ENCODE peak calls at places on chromosomes 16 and 17, in five cellular contexts. One of them, this sample, is unnamed.

GRCh38 chr17:73972901-73973300 is 230.6 kb upstream of the RPL38 start:
- DNase-seq in neural progenitor cell: no peak
- DNase-seq in PC-3: no peak
- DNase-seq in keratinocyte: no peak
- DNase-seq in fibroblast of lung: no peak
- DNase-seq in this sample: no peak

GRCh38 chr16:76294691-76295214 is 17.6 kb downstream of the CNTNAP4 start:
- DNase-seq in neural progenitor cell: no peak
- DNase-seq in PC-3: no peak
- DNase-seq in keratinocyte: no peak
- DNase-seq in fibroblast of lung: no peak
- DNase-seq in this sample: no peak

GRCh38 chr17:82175951-82176350 is 36.7 kb downstream of the CCDC57 start:
- DNase-seq in neural progenitor cell: no peak
- DNase-seq in PC-3: no peak
- DNase-seq in keratinocyte: no peak
- DNase-seq in fibroblast of lung: no peak
- DNase-seq in this sample: no peak

GRCh38 chr17:61129876-61130275 is 269.8 kb upstream of the TBX2 start:
- DNase-seq in neural progenitor cell: no peak
- DNase-seq in PC-3: no peak
- DNase-seq in keratinocyte: no peak
- DNase-seq in fibroblast of lung: no peak
- DNase-seq in this sample: no peak

GRCh38 chr17:27593857-27594255 is 37.1 kb upstream of the LGALS9 start:
- DNase-seq in neural progenitor cell: no peak
- DNase-seq in PC-3: no peak
- DNase-seq in keratinocyte: no peak
- DNase-seq in fibroblast of lung: no peak
- DNase-seq in this sample: no peak

GRCh38 chr16:81585785-81586184 is 141.2 kb downstream of the CMIP start:
- DNase-seq in neural progenitor cell: peak
- DNase-seq in PC-3: peak
- DNase-seq in keratinocyte: no peak
- DNase-seq in fibroblast of lung: no peak
- DNase-seq in this sample: no peak

GRCh38 chr16:86026136-86026905 is 127.4 kb downstream of the IRF8 start:
- DNase-seq in neural progenitor cell: no peak
- DNase-seq in PC-3: no peak
- DNase-seq in keratinocyte: no peak
- DNase-seq in fibroblast of lung: no peak
- DNase-seq in this sample: no peak

GRCh38 chr16:72873853-72874252 is 174.1 kb downstream of the ZFHX3 start:
- DNase-seq in neural progenitor cell: no peak
- DNase-seq in PC-3: no peak
- DNase-seq in keratinocyte: no peak
- DNase-seq in fibroblast of lung: no peak
- DNase-seq in this sample: no peak

GRCh38 chr16:57355898-57356414 is 2.6 kb upstream of the CCL22 start:
- DNase-seq in neural progenitor cell: no peak
- DNase-seq in PC-3: no peak
- DNase-seq in keratinocyte: no peak
- DNase-seq in fibroblast of lung: no peak
- DNase-seq in this sample: no peak

GRCh38 chr17:7720125-7720524 is 2.6 kb downstream of the DNAH2 start:
- DNase-seq in neural progenitor cell: no peak
- DNase-seq in PC-3: no peak
- DNase-seq in keratinocyte: no peak
- DNase-seq in fibroblast of lung: no peak
- DNase-seq in this sample: no peak

GRCh38 chr17:7931709-7932482 is at the start of the genes CNTROB and TRAPPC1:
- DNase-seq in neural progenitor cell: peak
- DNase-seq in PC-3: peak
- DNase-seq in keratinocyte: peak
- DNase-seq in fibroblast of lung: peak
- DNase-seq in this sample: peak

GRCh38 chr16:48054881-48055601 is 100.8 kb downstream of the ABCC12 start:
- DNase-seq in neural progenitor cell: peak
- DNase-seq in PC-3: peak
- DNase-seq in keratinocyte: no peak
- DNase-seq in fibroblast of lung: peak
- DNase-seq in this sample: no peak

GRCh38 chr16:54048994-54049929 is 237.3 kb downstream of the IRX3 start:
- DNase-seq in neural progenitor cell: peak
- DNase-seq in PC-3: no peak
- DNase-seq in keratinocyte: no peak
- DNase-seq in fibroblast of lung: no peak
- DNase-seq in this sample: no peak

GRCh38 chr16:29029168-29029994 is 44.5 kb downstream of the LAT start:
- DNase-seq in neural progenitor cell: peak
- DNase-seq in PC-3: peak
- DNase-seq in keratinocyte: no peak
- DNase-seq in fibroblast of lung: peak
- DNase-seq in this sample: peak

GRCh38 chr16:84461029-84461415 is 43.4 kb downstream of the MEAK7 start:
- DNase-seq in neural progenitor cell: no peak
- DNase-seq in PC-3: no peak
- DNase-seq in keratinocyte: no peak
- DNase-seq in fibroblast of lung: no peak
- DNase-seq in this sample: no peak

GRCh38 chr17:250487-251300 is 69.2 kb upstream of the DOC2B start:
- DNase-seq in neural progenitor cell: no peak
- DNase-seq in PC-3: no peak
- DNase-seq in keratinocyte: no peak
- DNase-seq in fibroblast of lung: no peak
- DNase-seq in this sample: no peak

GRCh38 chr16:79001156-79001997 is 599.2 kb downstream of the MAF start:
- DNase-seq in neural progenitor cell: peak
- DNase-seq in PC-3: no peak
- DNase-seq in keratinocyte: no peak
- DNase-seq in fibroblast of lung: no peak
- DNase-seq in this sample: no peak

GRCh38 chr16:27993587-27993986 is 69.9 kb downstream of the GSG1L start:
- DNase-seq in neural progenitor cell: no peak
- DNase-seq in PC-3: no peak
- DNase-seq in keratinocyte: no peak
- DNase-seq in fibroblast of lung: no peak
- DNase-seq in this sample: no peak

GRCh38 chr17:82876149-82876548 is 36.3 kb upstream of the ZNF750 start:
- DNase-seq in neural progenitor cell: no peak
- DNase-seq in PC-3: no peak
- DNase-seq in keratinocyte: peak
- DNase-seq in fibroblast of lung: peak
- DNase-seq in this sample: no peak

GRCh38 chr16:2471653-2472487 is 773 bp downstream of the NTN3 start:
- DNase-seq in neural progenitor cell: peak
- DNase-seq in PC-3: no peak
- DNase-seq in keratinocyte: no peak
- DNase-seq in fibroblast of lung: no peak
- DNase-seq in this sample: no peak
- TF ChIP-seq EZH2 in neural progenitor cell: no peak
- TF ChIP-seq EZH2 in PC-3: no peak
- TF ChIP-seq EZH2 in keratinocyte: peak
- TF ChIP-seq EZH2 in fibroblast of lung: no peak
- TF ChIP-seq EZH2 in this sample: no peak

DNA sequence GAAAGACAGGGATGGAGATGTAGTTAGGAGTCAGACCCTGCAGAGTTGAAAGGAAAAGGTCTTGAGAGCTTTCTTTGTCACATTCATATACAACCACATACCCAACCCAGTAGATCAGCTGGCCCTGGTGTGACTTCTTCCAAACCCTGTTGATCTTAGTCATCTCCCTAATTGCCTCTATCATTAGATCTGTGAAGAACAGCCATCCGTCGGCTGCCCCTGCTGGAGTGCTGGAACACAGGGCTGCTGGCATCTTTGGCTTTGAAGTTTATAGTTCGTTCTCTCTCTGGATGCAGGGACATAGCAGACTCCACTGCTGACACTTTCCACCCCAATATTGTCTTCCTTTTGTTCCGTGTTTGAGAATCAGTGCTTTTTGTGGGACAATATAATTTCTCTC is 10.4 kb upstream of the SMG8 start:
- DNase-seq in neural progenitor cell: no peak
- DNase-seq in PC-3: no peak
- DNase-seq in keratinocyte: no peak
- DNase-seq in fibroblast of lung: no peak
- DNase-seq in this sample: no peak
- H3K9ac ChIP-seq in neural progenitor cell: no peak
- H3K9ac ChIP-seq in PC-3: no peak
- H3K9ac ChIP-seq in keratinocyte: no peak
- H3K9ac ChIP-seq in fibroblast of lung: no peak
- H3K9ac ChIP-seq in this sample: no peak

DNA sequence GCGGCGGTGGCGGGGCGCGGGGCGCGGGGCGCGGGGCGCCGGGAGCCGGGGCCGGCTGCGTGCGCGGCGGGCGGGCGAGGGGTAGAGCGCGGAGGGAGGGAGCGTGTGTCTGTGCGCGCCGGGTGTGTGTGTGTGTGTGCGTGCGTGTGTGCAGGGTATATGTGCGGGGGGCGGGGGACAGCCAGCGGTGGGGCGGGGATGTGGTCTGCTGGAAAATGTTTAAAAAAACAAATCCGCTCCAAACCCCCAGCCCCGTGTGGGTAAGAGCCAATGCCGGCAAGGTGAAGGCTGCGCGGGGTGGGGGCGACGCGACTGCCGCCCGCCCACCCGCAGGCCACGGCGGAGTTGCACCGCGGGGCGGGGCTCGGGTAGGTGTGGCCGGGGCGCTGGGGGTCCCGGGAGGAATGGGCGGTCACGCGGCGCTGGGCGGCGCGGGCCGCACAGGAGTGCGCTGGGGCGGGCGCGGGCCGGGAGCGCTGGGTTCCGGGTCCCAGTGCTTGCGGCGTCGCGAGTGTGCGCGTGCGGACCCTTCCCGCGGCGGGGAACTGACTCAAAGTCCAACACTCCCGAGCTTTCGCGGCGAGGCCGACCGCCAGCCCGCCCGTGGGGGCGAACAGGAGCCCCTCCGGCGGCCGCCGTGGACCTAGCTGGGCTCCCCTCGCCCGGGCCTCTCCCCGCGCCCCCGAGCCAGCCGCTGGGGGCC is at the start of gene CYGB:
- DNase-seq in neural progenitor cell: peak
- DNase-seq in PC-3: no peak
- DNase-seq in keratinocyte: no peak
- DNase-seq in fibroblast of lung: no peak
- DNase-seq in this sample: no peak
- TF ChIP-seq EZH2 in neural progenitor cell: peak
- TF ChIP-seq EZH2 in PC-3: no peak
- TF ChIP-seq EZH2 in keratinocyte: peak
- TF ChIP-seq EZH2 in fibroblast of lung: peak
- TF ChIP-seq EZH2 in this sample: no peak

GRCh38 chr17:37391146-37391545 is 15.4 kb downstream of the C17orf78 start:
- DNase-seq in neural progenitor cell: no peak
- DNase-seq in PC-3: no peak
- DNase-seq in keratinocyte: no peak
- DNase-seq in fibroblast of lung: peak
- DNase-seq in this sample: no peak

GRCh38 chr17:37385439-37385990 is 9.7 kb downstream of the C17orf78 start:
- DNase-seq in neural progenitor cell: no peak
- DNase-seq in PC-3: no peak
- DNase-seq in keratinocyte: no peak
- DNase-seq in fibroblast of lung: no peak
- DNase-seq in this sample: no peak

GRCh38 chr17:37386462-37386861 is 10.7 kb downstream of the C17orf78 start:
- DNase-seq in neural progenitor cell: no peak
- DNase-seq in PC-3: no peak
- DNase-seq in keratinocyte: no peak
- DNase-seq in fibroblast of lung: no peak
- DNase-seq in this sample: no peak

GRCh38 chr17:37389160-37389559 is 13.4 kb downstream of the C17orf78 start:
- DNase-seq in neural progenitor cell: no peak
- DNase-seq in PC-3: no peak
- DNase-seq in keratinocyte: no peak
- DNase-seq in fibroblast of lung: no peak
- DNase-seq in this sample: no peak

GRCh38 chr17:37388266-37388665 is 12.5 kb downstream of the C17orf78 start:
- DNase-seq in neural progenitor cell: no peak
- DNase-seq in PC-3: no peak
- DNase-seq in keratinocyte: no peak
- DNase-seq in fibroblast of lung: peak
- DNase-seq in this sample: no peak
- H3K9ac ChIP-seq in neural progenitor cell: no peak
- H3K9ac ChIP-seq in PC-3: no peak
- H3K9ac ChIP-seq in keratinocyte: no peak
- H3K9ac ChIP-seq in fibroblast of lung: no peak
- H3K9ac ChIP-seq in this sample: no peak